ENCODE peak calls at places on chromosomes 3 and 15, in eight cellular contexts. M, T, F, U, O, N, Z and S are unnamed samples.

GRCh38 chr3:112822116-112823055 is 24.3 kb downstream of the CD200R1L start:
- DNase-seq in M (no peak), T (no peak), F (no peak), U (no peak), O (no peak), N (no peak), Z (no peak), S (no peak)

GRCh38 chr3:129577925-129578742 is 28.3 kb downstream of the PLXND1 start:
- DNase-seq in M (no peak), T (no peak), F (no peak), U (no peak), O (peak), N (no peak), Z (no peak), S (no peak)

GRCh38 chr3:195774917-195775316 is 36.8 kb downstream of the MUC4 start:
- DNase-seq in M (peak), T (peak), F (no peak), U (peak), O (peak), N (peak), Z (no peak), S (no peak)

GRCh38 chr15:70023769-70024491 is 73.8 kb downstream of the TLE3 start:
- DNase-seq in M (peak), T (no peak), F (no peak), U (no peak), O (peak), N (peak), Z (no peak), S (no peak)

GRCh38 chr15:48413304-48413703 is 82.1 kb downstream of the DUT start:
- DNase-seq in M (no peak), T (no peak), F (no peak), U (no peak), O (no peak), N (no peak), Z (no peak), S (no peak)

GRCh38 chr15:38818156-38818745 is 253.6 kb upstream of the RASGRP1 start:
- DNase-seq in M (no peak), T (no peak), F (no peak), U (no peak), O (no peak), N (no peak), Z (no peak), S (no peak)

GRCh38 chr3:108125550-108126071 is 34.8 kb upstream of the CD47 start:
- DNase-seq in M (no peak), T (peak), F (no peak), U (no peak), O (peak), N (no peak), Z (no peak), S (no peak)

GRCh38 chr3:100928638-100929428 is 64.4 kb downstream of the ABI3BP start:
- DNase-seq in M (no peak), T (no peak), F (no peak), U (no peak), O (no peak), N (no peak), Z (no peak), S (no peak)

GRCh38 chr15:91132079-91132478 is 32.0 kb downstream of the SV2B start:
- DNase-seq in M (no peak), T (no peak), F (no peak), U (no peak), O (no peak), N (no peak), Z (no peak), S (no peak)

GRCh38 chr3:49738067-49738713 is 14.4 kb upstream of the GMPPB start:
- DNase-seq in M (no peak), T (no peak), F (no peak), U (no peak), O (no peak), N (no peak), Z (no peak), S (no peak)

GRCh38 chr15:59699810-59700431 is 10.8 kb upstream of the BNIP2 start:
- DNase-seq in M (no peak), T (no peak), F (no peak), U (no peak), O (no peak), N (no peak), Z (no peak), S (no peak)

GRCh38 chr15:92638291-92638708 is 17.3 kb downstream of the FAM174B start:
- DNase-seq in M (peak), T (no peak), F (peak), U (peak), O (no peak), N (no peak), Z (no peak), S (no peak)

GRCh38 chr15:48447058-48447457 is 115.8 kb downstream of the DUT start:
- DNase-seq in M (no peak), T (no peak), F (no peak), U (no peak), O (no peak), N (no peak), Z (no peak), S (no peak)

DNA sequence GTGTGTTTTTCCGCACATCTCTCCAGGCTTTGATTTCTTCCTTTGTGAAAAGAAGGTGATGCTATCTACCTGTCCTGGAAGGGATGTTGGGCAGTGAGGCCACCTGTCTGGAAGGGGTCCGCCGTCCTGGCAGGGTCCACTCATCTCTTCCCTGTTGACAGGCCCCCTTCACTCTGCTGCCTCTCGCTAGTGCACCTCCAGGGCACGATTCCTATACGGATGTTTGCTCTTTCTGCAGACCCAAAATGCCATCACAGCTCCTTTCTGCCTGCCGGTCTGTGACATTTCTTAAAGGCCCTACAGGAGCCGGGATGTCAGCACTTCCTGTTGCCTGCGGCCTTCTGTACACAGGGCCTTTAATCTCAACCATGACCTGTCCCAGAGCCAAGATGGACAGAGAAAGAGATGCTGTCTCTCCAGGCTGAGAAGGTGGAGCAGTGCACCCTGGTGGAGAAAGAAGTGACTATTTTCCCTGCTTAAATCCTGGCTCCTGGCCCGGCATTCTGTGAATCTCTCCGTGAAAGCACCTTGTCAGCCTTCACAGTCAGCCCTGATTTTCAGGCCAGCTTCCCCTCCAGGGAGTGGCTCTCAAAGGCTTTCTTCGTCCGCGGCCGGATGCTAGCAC is 7.4 kb downstream of the FAM3D start:
- DNase-seq in M (peak), T (no peak), F (peak), U (peak), O (no peak), N (no peak), Z (peak), S (no peak)
- TF ChIP-seq CTCF in M (no peak), T (no peak), F (peak), U (peak), O (peak), N (peak), Z (no peak), S (peak)

GRCh38 chr3:77348244-77348855 is 308.5 kb downstream of the ROBO2 start:
- DNase-seq in M (no peak), T (peak), F (no peak), U (peak), O (peak), N (no peak), Z (no peak), S (no peak)
- TF ChIP-seq CTCF in M (no peak), T (peak), F (no peak), U (peak), O (peak), N (peak), Z (no peak), S (peak)

GRCh38 chr15:58419803-58420524 is 11.8 kb upstream of the LIPC start:
- DNase-seq in M (no peak), T (no peak), F (no peak), U (no peak), O (no peak), N (no peak), Z (no peak), S (no peak)
- TF ChIP-seq CTCF in M (no peak), T (no peak), F (no peak), U (no peak), O (no peak), N (no peak), Z (no peak), S (no peak)

GRCh38 chr15:55630921-55631320 is 42.8 kb upstream of the PYGO1 start:
- DNase-seq in M (no peak), T (no peak), F (no peak), U (no peak), O (no peak), N (no peak), Z (no peak), S (no peak)

GRCh38 chr15:55632434-55632833 is 44.3 kb upstream of the PYGO1 start:
- DNase-seq in M (no peak), T (no peak), F (no peak), U (no peak), O (no peak), N (no peak), Z (no peak), S (no peak)

GRCh38 chr15:55633731-55634130 is 45.6 kb upstream of the PYGO1 start:
- DNase-seq in M (no peak), T (no peak), F (no peak), U (no peak), O (no peak), N (no peak), Z (no peak), S (no peak)

GRCh38 chr15:55627730-55628368 is 39.7 kb upstream of the PYGO1 start:
- DNase-seq in M (no peak), T (no peak), F (no peak), U (peak), O (peak), N (no peak), Z (no peak), S (no peak)

DNA sequence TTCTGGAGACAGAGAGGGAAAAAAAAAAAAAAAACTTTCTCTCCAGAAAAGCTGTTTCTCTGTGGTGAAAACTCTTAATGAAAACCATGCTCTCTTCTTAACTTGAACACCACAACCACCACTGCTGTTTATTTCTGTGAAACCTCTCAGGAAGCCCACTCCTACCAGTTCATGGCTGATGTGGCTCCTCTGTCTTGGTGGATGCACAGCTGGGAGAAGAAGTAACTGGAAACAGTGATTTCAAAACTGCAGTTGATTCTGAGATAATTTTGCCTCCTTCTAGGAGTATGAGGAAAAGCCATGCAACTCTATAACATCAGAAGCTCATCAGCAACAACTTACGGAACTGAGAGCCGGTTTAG is 40.2 kb upstream of the PYGO1 start:
- DNase-seq in M (no peak), T (no peak), F (no peak), U (no peak), O (no peak), N (no peak), Z (no peak), S (no peak)
- TF ChIP-seq CTCF in M (no peak), T (no peak), F (no peak), U (no peak), O (no peak), N (no peak), Z (no peak), S (no peak)